ENCODE peak calls at places on chromosomes 4 and X, in four cellular contexts. F is Karpas-422, U is fibroblast of lung, Z is choroid plexus epithelial cell. B is an unnamed sample.

GRCh38 chr4:70158576-70158975 is 4.5 kb downstream of the PRR27 start:
- DNase-seq in F (no peak), U (no peak), Z (no peak), B (no peak)

GRCh38 chrX:111164728-111165127 is 68.7 kb downstream of the PAK3 start:
- DNase-seq in F (peak), U (no peak), Z (peak), B (peak)

GRCh38 chrX:149129767-149130166 is 375.3 kb downstream of the IDS start:
- DNase-seq in F (no peak), U (peak), Z (peak), B (no peak)

GRCh38 chr4:132504438-132504837 is 644.7 kb upstream of the PCDH10 start:
- DNase-seq in F (no peak), U (peak), Z (peak), B (no peak)

GRCh38 chr4:948101-948935 is 16.1 kb downstream of the TMEM175 start:
- DNase-seq in F (no peak), U (no peak), Z (peak), B (no peak)

GRCh38 chr4:85703098-85703497 is 228.1 kb downstream of the ARHGAP24 start:
- DNase-seq in F (no peak), U (no peak), Z (peak), B (no peak)

GRCh38 chr4:37993806-37994205 is 33.6 kb downstream of the PTTG2 start:
- DNase-seq in F (no peak), U (no peak), Z (no peak), B (no peak)

GRCh38 chrX:110509778-110510510 is 151.3 kb downstream of the RTL9 start:
- DNase-seq in F (no peak), U (peak), Z (peak), B (no peak)

GRCh38 chrX:29841750-29842149 is 373.6 kb upstream of the MAGEB2 start:
- DNase-seq in F (no peak), U (peak), Z (peak), B (no peak)

GRCh38 chrX:83008415-83008814 is 499.7 kb upstream of the POU3F4 start:
- DNase-seq in F (peak), U (no peak), Z (peak), B (peak)

GRCh38 chr4:10002278-10002677 is 19.0 kb downstream of the SLC2A9 start:
- DNase-seq in F (no peak), U (no peak), Z (no peak), B (no peak)

GRCh38 chr4:75860606-75861005 is 41.6 kb downstream of the PPEF2 start:
- DNase-seq in F (no peak), U (no peak), Z (no peak), B (no peak)

GRCh38 chr4:187602339-187603092 is 393.1 kb upstream of the ZFP42 start:
- DNase-seq in F (no peak), U (peak), Z (peak), B (no peak)

GRCh38 chr4:54539500-54540029 is 118.2 kb upstream of the KIT start:
- DNase-seq in F (no peak), U (peak), Z (peak), B (no peak)

GRCh38 chrX:51571821-51572220 is 46.9 kb downstream of the CENPVL3 start:
- DNase-seq in F (no peak), U (no peak), Z (no peak), B (no peak)

GRCh38 chr4:23972202-23972601 is 82.4 kb upstream of the PPARGC1A start:
- DNase-seq in F (no peak), U (no peak), Z (no peak), B (no peak)

GRCh38 chr4:26687728-26688127 is 103.8 kb downstream of the TBC1D19 start:
- DNase-seq in F (no peak), U (peak), Z (peak), B (no peak)

GRCh38 chr4:1499465-1499864 is 93.2 kb upstream of the NKX1-1 start:
- DNase-seq in F (no peak), U (no peak), Z (no peak), B (no peak)

GRCh38 chrX:143648705-143649104 is 12.8 kb upstream of the SLITRK4 start:
- DNase-seq in F (no peak), U (no peak), Z (no peak), B (no peak)

GRCh38 chrX:30085571-30085970 is 129.8 kb upstream of the MAGEB2 start:
- DNase-seq in F (no peak), U (no peak), Z (no peak), B (no peak)

GRCh38 chr4:28010543-28011235 is 1150.0 kb downstream of the STIM2 start:
- DNase-seq in F (no peak), U (no peak), Z (peak), B (no peak)

GRCh38 chr4:97990409-97990808 is 152.9 kb downstream of the STPG2 start:
- DNase-seq in F (no peak), U (no peak), Z (no peak), B (no peak)

GRCh38 chr4:84849051-84849640 is 117.3 kb downstream of the WDFY3 start:
- DNase-seq in F (no peak), U (no peak), Z (no peak), B (no peak)

GRCh38 chr4:65241257-65241997 is 428.9 kb downstream of the EPHA5 start:
- DNase-seq in F (no peak), U (no peak), Z (no peak), B (no peak)

GRCh38 chrX:74104356-74105065 is 199.5 kb upstream of the ZCCHC13 start:
- DNase-seq in F (no peak), U (peak), Z (peak), B (no peak)

GRCh38 chr4:38411092-38411491 is 252.9 kb upstream of the KLF3 start:
- DNase-seq in F (no peak), U (peak), Z (no peak), B (no peak)

GRCh38 chrX:20350598-20350997 is 83.9 kb upstream of the RPS6KA3 start:
- DNase-seq in F (no peak), U (no peak), Z (no peak), B (no peak)

GRCh38 chrX:7372843-7373525 is 225.0 kb upstream of the PUDP start:
- DNase-seq in F (no peak), U (peak), Z (peak), B (no peak)

GRCh38 chr4:148793221-148793620 is 351.0 kb upstream of the NR3C2 start:
- DNase-seq in F (no peak), U (peak), Z (no peak), B (no peak)

GRCh38 chr4:53490965-53491622 is 100.2 kb downstream of the LNX1 start:
- DNase-seq in F (peak), U (peak), Z (peak), B (peak)

GRCh38 chr4:7391637-7392437 is 42.9 kb downstream of the PSAPL1 start:
- DNase-seq in F (no peak), U (no peak), Z (no peak), B (no peak)

GRCh38 chrX:25726539-25726938 is 411.6 kb upstream of the MAGEB18 start:
- DNase-seq in F (no peak), U (peak), Z (no peak), B (no peak)

GRCh38 chrX:102833136-102833535 is 103.9 kb upstream of the RAB40AL start:
- DNase-seq in F (no peak), U (peak), Z (peak), B (no peak)

GRCh38 chr4:8205241-8205707 is 6.2 kb downstream of the SH3TC1 start:
- DNase-seq in F (no peak), U (peak), Z (no peak), B (no peak)

GRCh38 chr4:11418610-11419009 is 10.1 kb downstream of the HS3ST1 start:
- DNase-seq in F (no peak), U (no peak), Z (no peak), B (no peak)

GRCh38 chr4:154142664-154143063 is 348.9 kb downstream of the DCHS2 start:
- DNase-seq in F (no peak), U (no peak), Z (no peak), B (no peak)

GRCh38 chr4:154143720-154144119 is 347.9 kb downstream of the DCHS2 start:
- DNase-seq in F (no peak), U (no peak), Z (no peak), B (no peak)
- H3K4me3 ChIP-seq in F (no peak), U (no peak), Z (no peak), B (no peak)

DNA sequence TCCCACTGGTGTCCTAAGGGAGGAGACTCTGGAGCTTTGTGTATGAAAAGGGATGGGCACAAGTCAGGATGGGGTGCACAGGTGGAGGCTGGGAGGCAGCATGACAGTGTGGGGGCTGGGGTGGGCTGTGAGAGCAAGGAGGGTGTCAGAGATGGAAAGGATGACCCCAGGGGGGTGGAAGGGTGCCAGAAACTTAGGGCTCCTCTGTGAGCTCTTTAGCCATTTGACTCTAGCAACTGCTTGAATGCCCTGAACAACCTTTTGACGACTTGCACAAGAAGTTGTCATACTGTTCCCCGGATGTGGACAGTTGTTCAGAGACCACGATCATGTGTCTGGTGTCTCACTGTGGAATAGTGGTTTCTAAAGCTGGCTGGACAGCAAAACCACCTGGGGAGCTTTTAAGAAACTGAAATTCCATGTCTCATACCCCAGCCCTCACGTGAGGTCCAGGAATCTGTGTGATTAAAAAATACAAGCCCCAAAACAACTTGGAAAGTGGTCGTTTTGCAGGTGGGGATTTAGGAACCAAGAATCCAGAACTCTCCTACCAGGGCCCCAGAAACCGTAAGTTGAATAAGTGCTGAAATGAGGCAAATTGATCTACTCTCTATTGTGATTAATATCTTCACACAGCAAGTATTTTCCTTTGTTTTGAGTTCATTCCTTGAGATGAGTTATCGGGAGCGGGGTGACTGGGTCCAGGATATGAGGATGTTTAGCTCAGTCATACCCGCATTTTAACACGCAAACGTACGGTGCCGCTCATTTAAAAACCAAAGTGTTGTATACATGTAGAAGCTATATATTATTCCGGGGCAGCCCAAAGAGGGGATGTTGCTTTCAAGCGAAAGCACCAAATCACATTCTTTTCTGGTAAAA is 3.4 kb downstream of the RHOH start:
- DNase-seq in F (peak), U (peak), Z (peak), B (peak)
- H3K4me3 ChIP-seq in F (peak), U (no peak), Z (no peak), B (peak)

DNA sequence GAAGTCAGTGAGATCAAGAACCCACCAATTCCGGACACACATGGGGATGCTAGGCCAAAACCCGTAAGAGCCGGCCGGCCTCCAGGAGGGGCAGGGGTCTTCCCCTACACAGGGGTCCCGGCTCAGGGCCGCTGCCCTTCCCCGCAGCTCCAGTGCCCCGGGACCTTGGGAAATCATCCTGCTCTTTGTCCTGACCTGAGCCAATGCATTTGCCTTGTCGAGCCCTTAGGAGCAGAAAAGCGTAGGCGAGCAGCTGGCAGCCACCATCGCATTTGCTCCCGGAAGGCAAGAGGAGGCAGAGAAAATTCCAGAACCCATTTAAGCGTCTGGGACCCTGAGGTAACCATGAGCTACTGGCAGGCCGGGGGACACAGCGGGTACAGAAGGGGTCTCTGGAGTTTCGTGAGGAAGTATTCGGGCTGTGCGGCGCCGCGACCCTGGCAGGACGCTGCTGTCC is 7.4 kb upstream of the TNIP2 start:
- DNase-seq in F (no peak), U (no peak), Z (no peak), B (no peak)
- H3K4me3 ChIP-seq in F (peak), U (peak), Z (peak), B (no peak)

DNA sequence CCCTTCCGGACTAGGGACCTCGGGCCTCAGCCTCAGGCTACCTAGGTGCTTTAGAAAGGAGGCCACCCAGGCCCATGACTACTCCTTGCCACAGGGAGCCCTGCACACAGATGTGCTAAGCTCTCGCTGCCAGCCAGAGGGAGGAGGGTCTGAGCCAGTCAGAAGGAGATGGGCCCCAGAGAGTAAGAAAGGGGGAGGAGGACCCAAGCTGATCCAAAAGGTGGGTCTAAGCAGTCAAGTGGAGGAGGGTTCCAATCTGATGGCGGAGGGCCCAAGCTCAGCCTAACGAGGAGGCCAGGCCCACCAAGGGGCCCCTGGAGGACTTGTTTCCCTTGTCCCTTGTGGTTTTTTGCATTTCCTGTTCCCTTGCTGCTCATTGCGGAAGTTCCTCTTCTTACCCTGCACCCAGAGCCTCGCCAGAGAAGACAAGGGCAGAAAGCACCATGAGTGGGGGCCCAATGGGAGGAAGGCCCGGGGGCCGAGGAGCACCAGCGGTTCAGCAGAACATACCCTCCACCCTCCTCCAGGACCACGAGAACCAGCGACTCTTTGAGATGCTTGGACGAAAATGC is at the start of gene WAS:
- DNase-seq in F (peak), U (no peak), Z (no peak), B (peak)
- H3K4me3 ChIP-seq in F (peak), U (no peak), Z (no peak), B (peak)

GRCh38 chr4:41572414-41572986 is 34.5 kb downstream of the LIMCH1 start:
- DNase-seq in F (no peak), U (peak), Z (no peak), B (no peak)

GRCh38 chr4:41575665-41576064 is 37.7 kb downstream of the LIMCH1 start:
- DNase-seq in F (no peak), U (no peak), Z (no peak), B (no peak)

GRCh38 chr4:41573458-41574129 is 35.6 kb downstream of the LIMCH1 start:
- DNase-seq in F (no peak), U (peak), Z (no peak), B (no peak)

GRCh38 chr4:41571422-41571821 is 33.5 kb downstream of the LIMCH1 start:
- DNase-seq in F (no peak), U (no peak), Z (no peak), B (no peak)

DNA sequence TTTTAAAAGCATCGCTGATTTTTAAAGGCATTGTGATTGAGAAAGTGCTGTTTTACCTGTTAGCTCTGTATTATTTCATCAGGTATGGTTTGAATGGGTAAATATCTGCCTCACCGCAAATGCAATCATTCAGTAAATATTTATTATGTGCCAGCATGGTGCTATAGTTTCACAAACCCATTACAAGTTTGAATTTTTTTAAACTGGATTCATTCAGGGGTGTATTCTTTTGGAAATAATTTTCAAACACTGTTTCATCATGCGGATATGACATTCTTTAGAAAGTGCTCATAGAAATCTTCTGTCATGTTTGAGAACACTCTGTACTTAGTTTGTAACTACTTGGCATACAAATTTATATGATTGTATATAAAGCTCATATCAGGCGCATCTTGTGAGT is 37.2 kb downstream of the LIMCH1 start:
- DNase-seq in F (no peak), U (no peak), Z (no peak), B (no peak)
- H3K4me3 ChIP-seq in F (no peak), U (no peak), Z (no peak), B (no peak)

GRCh38 chr4:107799634-107800033 is 25.1 kb upstream of the SGMS2 start:
- DNase-seq in F (no peak), U (no peak), Z (no peak), B (no peak)

GRCh38 chr4:107800058-107800457 is 24.7 kb upstream of the SGMS2 start:
- DNase-seq in F (no peak), U (no peak), Z (no peak), B (no peak)

GRCh38 chr4:107806196-107806595 is 18.5 kb upstream of the SGMS2 start:
- DNase-seq in F (no peak), U (no peak), Z (no peak), B (no peak)

GRCh38 chr4:107801766-107802211 is 22.9 kb upstream of the SGMS2 start:
- DNase-seq in F (no peak), U (peak), Z (no peak), B (no peak)

DNA sequence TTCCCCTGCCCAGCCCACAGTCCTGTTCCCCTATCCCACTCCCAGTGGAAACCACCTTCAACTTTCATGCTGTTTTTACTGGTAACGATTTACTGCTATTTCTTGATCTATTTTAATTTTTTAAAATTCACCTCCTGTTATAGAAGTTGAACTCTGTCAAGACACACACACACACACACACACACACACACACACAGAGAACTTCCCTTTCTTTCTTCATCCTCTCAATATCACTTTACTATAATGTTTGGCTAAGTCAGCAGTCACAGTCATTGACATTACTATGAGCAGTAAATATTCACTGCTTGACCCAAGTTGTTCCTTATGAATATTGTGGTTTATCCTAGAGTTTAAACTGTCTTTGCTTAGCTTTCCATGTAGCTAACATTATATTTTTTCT is 24.0 kb upstream of the SGMS2 start:
- DNase-seq in F (no peak), U (no peak), Z (no peak), B (no peak)
- H3K4me3 ChIP-seq in F (no peak), U (no peak), Z (no peak), B (no peak)

GRCh38 chr4:108646706-108647105 is 3.7 kb upstream of the OSTC start:
- DNase-seq in F (no peak), U (no peak), Z (no peak), B (peak)

GRCh38 chr4:108650212-108651067 is at the start of gene OSTC:
- DNase-seq in F (peak), U (peak), Z (peak), B (peak)

GRCh38 chr4:108644237-108644636 is 6.2 kb upstream of the OSTC start:
- DNase-seq in F (no peak), U (peak), Z (peak), B (no peak)

GRCh38 chr4:108651068-108651794 is 832 bp downstream of the OSTC start:
- DNase-seq in F (peak), U (peak), Z (peak), B (no peak)

DNA sequence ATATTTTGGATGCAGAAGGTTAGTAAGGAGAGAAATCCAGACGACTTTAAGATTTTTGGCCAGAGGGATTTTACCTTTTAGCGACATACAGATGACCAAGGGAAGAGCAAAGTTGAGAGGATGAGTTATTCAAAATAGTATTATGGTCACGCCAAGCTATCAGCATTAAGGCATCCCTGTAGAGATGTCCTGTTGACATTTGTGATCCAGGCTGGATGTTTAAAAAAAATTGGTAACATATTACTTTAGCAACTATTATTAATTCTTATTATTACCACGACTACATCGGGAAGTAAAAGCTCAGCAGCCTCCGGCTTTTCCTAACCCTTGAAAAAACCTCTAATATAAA is 562 bp upstream of the OSTC start:
- DNase-seq in F (no peak), U (no peak), Z (no peak), B (no peak)
- H3K4me3 ChIP-seq in F (peak), U (peak), Z (peak), B (peak)

DNA sequence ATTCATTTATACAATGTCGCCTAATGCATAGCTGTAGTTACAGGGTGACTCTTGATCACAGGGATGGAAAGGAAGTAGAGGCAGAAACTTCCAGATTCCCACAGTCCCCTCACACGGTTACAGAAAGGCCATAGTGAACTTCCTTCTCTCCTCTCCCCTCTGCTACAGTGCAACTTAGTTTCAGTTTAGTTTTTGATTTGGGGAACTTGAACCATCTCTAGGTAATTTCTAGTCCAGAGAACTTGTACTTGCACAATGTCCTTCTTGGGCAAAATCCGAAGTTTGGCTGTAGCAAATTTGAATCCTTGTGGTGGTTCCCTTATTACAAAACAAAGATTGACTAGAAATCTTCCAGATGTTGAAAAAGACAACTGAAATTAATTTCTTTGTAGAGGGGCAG is 1.2 kb upstream of the BLTP1 start:
- DNase-seq in F (peak), U (no peak), Z (no peak), B (no peak)
- H3K4me3 ChIP-seq in F (peak), U (no peak), Z (no peak), B (no peak)

GRCh38 chr4:139902328-139903217 is 237.0 kb downstream of the MGST2 start:
- DNase-seq in F (no peak), U (no peak), Z (peak), B (no peak)
- H3K4me3 ChIP-seq in F (no peak), U (peak), Z (peak), B (no peak)

B was measured in Jurkat, Clone E6-1.